ENCODE peak calls at places on chromosomes 4 and X, in nine cellular contexts. T is coronary artery, V is fibroblast of mammary gland, Z is LNCaP clone FGC, L is HFF-Myc, Y is glutamatergic neuron, N is SK-N-SH, I is breast epithelium, H is stomach. J is an unnamed sample.

GRCh38 chr4:80266902-80267380 is 477 bp downstream of the FGF5 start:
- DNase-seq in T (no peak), V (peak; percentile 55), Z (no peak), L (no peak), Y (peak; percentile 49), N (peak; percentile 59), I (no peak), H (no peak), J (no peak)

GRCh38 chrX:9443327-9443726 is 21.5 kb upstream of the TBL1X start:
- DNase-seq in T (no peak), V (no peak), Z (no peak), L (no peak), Y (no peak), N (no peak), I (no peak), H (no peak), J (no peak)

GRCh38 chr4:143375326-143376073 is 38.8 kb downstream of the GAB1 start:
- DNase-seq in T (no peak), V (peak; percentile 38), Z (no peak), L (no peak), Y (peak; percentile 27), N (peak; percentile 39), I (no peak), H (no peak), J (no peak)

GRCh38 chr4:128153795-128154194 is 92.7 kb downstream of the LARP1B start:
- DNase-seq in T (no peak), V (no peak), Z (peak; percentile 17), L (no peak), Y (no peak), N (no peak), I (no peak), H (no peak), J (no peak)

GRCh38 chr4:151324449-151325319 is 721 bp downstream of the SH3D19 start:
- DNase-seq in T (peak; percentile 79), V (peak; percentile 77), Z (no peak), L (peak; percentile 47), Y (peak; percentile 32), N (peak; percentile 64), I (no peak), H (peak; percentile 48), J (no peak)

GRCh38 chr4:142809559-142809958 is 36.5 kb downstream of the INPP4B start:
- DNase-seq in T (no peak), V (peak; percentile 24), Z (no peak), L (no peak), Y (no peak), N (no peak), I (no peak), H (no peak), J (no peak)

GRCh38 chrX:133359466-133359865 is 55.8 kb downstream of the GPC4 start:
- DNase-seq in T (no peak), V (no peak), Z (no peak), L (no peak), Y (no peak), N (no peak), I (no peak), H (no peak), J (no peak)

GRCh38 chr4:26525751-26526150 is 35.5 kb upstream of the CCKAR start:
- DNase-seq in T (no peak), V (peak; percentile 43), Z (no peak), L (no peak), Y (no peak), N (no peak), I (no peak), H (no peak), J (no peak)

GRCh38 chr4:151321586-151321985 is 3.8 kb downstream of the SH3D19 start:
- DNase-seq in T (no peak), V (no peak), Z (no peak), L (no peak), Y (no peak), N (no peak), I (no peak), H (no peak), J (no peak)

GRCh38 chrX:133985164-133986007 is at the start of gene GPC3:
- DNase-seq in T (no peak), V (peak; percentile 23), Z (no peak), L (no peak), Y (peak; percentile 72), N (peak; percentile 86), I (no peak), H (peak; percentile 39), J (peak; percentile 84)

GRCh38 chr4:54085284-54085683 is 14.7 kb upstream of the GSX2 start:
- DNase-seq in T (no peak), V (peak; percentile 97), Z (no peak), L (no peak), Y (no peak), N (no peak), I (no peak), H (no peak), J (no peak)

GRCh38 chrX:93637591-93637990 is 35.8 kb downstream of the NAP1L3 start:
- DNase-seq in T (no peak), V (no peak), Z (no peak), L (no peak), Y (no peak), N (no peak), I (no peak), H (no peak), J (no peak)

GRCh38 chr4:61277785-61278184 is 77.7 kb downstream of the ADGRL3 start:
- DNase-seq in T (no peak), V (no peak), Z (peak; percentile 50), L (no peak), Y (no peak), N (no peak), I (no peak), H (no peak), J (no peak)

GRCh38 chr4:106746451-106746850 is 289.7 kb downstream of the DKK2 start:
- DNase-seq in T (no peak), V (peak; percentile 18), Z (no peak), L (peak; percentile 51), Y (no peak), N (no peak), I (no peak), H (no peak), J (no peak)

GRCh38 chrX:110403839-110404238 is 45.2 kb downstream of the RTL9 start:
- DNase-seq in T (no peak), V (peak; percentile 78), Z (no peak), L (no peak), Y (no peak), N (no peak), I (no peak), H (no peak), J (no peak)

GRCh38 chr4:3816256-3816825 is 50.2 kb downstream of the ADRA2C start:
- DNase-seq in T (no peak), V (no peak), Z (no peak), L (no peak), Y (no peak), N (no peak), I (no peak), H (no peak), J (no peak)

GRCh38 chr4:169398294-169398693 is 127.5 kb upstream of the SH3RF1 start:
- DNase-seq in T (no peak), V (peak; percentile 92), Z (no peak), L (no peak), Y (no peak), N (no peak), I (no peak), H (no peak), J (no peak)

GRCh38 chr4:71732706-71733105 is 51.2 kb downstream of the GC start:
- DNase-seq in T (no peak), V (peak; percentile 35), Z (peak; percentile 15), L (peak; percentile 3), Y (no peak), N (peak; percentile 2), I (no peak), H (no peak), J (no peak)

GRCh38 chrX:107691024-107691448 is 62.7 kb downstream of the PRPS1 start:
- DNase-seq in T (no peak), V (peak; percentile 60), Z (no peak), L (no peak), Y (no peak), N (no peak), I (no peak), H (no peak), J (no peak)

GRCh38 chr4:139015948-139016451 is 419 bp downstream of the NOCT start:
- DNase-seq in T (peak; percentile 77), V (peak; percentile 32), Z (no peak), L (no peak), Y (no peak), N (no peak), I (no peak), H (peak; percentile 56), J (no peak)

GRCh38 chrX:153610834-153611209 is 11.9 kb upstream of the CCNQ start:
- DNase-seq in T (no peak), V (no peak), Z (no peak), L (no peak), Y (no peak), N (no peak), I (no peak), H (no peak), J (no peak)
- TF ChIP-seq CTCF in T (no peak), V (no peak), Z (no peak), L (no peak), Y (no peak), N (no peak), I (no peak), H (no peak), J (no peak)

DNA sequence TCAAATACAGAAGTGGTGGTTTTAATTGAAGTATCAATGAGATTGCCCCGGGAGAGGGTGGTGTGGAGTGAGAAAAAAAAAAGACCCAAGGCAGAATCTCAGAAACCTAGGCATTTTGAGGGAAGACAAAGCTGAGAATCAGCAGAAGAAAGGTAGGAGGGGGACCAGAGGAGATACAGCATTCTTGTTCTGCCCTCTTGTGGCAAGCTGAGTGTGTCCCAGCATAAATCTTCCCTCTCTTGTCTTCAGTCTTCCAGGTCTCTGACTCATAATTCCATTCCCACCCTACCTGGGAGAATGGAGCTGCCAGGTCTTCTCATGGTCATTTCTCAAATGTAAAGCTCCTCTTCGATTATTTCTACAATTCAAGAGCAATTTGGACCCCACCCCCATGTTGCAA is 32.7 kb upstream of the MAGED1 start:
- DNase-seq in T (no peak), V (peak; percentile 60), Z (no peak), L (peak; percentile 1), Y (no peak), N (peak; percentile 30), I (no peak), H (no peak), J (no peak)
- TF ChIP-seq CTCF in T (no peak), V (peak; percentile 54), Z (peak; percentile 62), L (peak; percentile 22), Y (no peak), N (peak; percentile 65), I (no peak), H (no peak), J (peak; percentile 65)

DNA sequence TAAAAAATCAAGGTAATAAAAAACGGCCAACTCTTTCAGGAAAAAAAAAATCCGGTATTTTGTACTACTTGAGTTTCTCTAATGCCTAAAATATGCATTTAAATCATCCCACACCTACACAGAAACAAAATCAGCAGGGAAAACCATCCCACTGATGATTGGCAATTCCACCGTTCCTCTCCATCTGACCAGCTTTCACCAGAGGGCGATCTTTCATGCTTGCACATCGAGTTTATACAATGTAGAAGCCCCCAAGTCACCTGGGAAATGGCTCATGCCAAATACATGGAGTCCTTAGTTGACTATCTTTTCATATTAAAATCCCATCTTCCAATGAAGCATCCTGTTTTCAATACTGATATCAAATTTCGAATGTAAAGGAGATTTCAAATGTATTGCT is 69.2 kb downstream of the PTCHD1 start:
- DNase-seq in T (no peak), V (no peak), Z (no peak), L (no peak), Y (no peak), N (peak; percentile 17), I (no peak), H (no peak), J (no peak)
- TF ChIP-seq CTCF in T (no peak), V (peak; percentile 26), Z (no peak), L (peak; percentile 18), Y (no peak), N (peak; percentile 34), I (no peak), H (no peak), J (peak; percentile 48)

GRCh38 chr4:103207673-103208072 is 9.5 kb upstream of the CENPE start:
- DNase-seq in T (no peak), V (peak; percentile 2), Z (no peak), L (no peak), Y (peak; percentile 24), N (no peak), I (no peak), H (no peak), J (no peak)
- TF ChIP-seq CTCF in T (no peak), V (peak; percentile 1), Z (peak; percentile 63), L (peak; percentile 8), Y (no peak), N (peak; percentile 16), I (no peak), H (no peak), J (no peak)